ENCODE peak calls at places on chromosomes 2 and 18, in ten cellular contexts. F, G, W, D, K, L, P, E, O and J are unnamed samples. For H3K4me1, the result is how much of the 10 kb centered on the place peaks cover.

GRCh38 chr2:156565066-156565710 is 129.0 kb downstream of the GPD2 start:
- DNase-seq in L (peak), W (no peak), K (no peak), P (peak), D (no peak), F (no peak), G (no peak), E (no peak), O (no peak), J (no peak)

GRCh38 chr2:146927080-146927714 is 917.6 kb upstream of the ACVR2A start:
- DNase-seq in E (no peak), F (no peak), D (no peak), W (no peak), L (peak), K (peak), O (no peak), P (no peak), G (no peak), J (peak)

GRCh38 chr18:25278415-25278814 is 73.6 kb downstream of the ZNF521 start:
- DNase-seq in P (no peak), K (no peak), F (no peak), L (no peak), E (no peak), W (no peak), D (no peak), G (no peak), O (no peak), J (no peak)

GRCh38 chr2:237134831-237135230 is 49.1 kb downstream of the COPS8 start:
- DNase-seq in W (no peak), G (no peak), O (no peak), E (no peak), K (no peak), P (no peak), D (no peak), F (no peak), L (no peak), J (no peak)

GRCh38 chr2:203993560-203993959 is 57.0 kb downstream of the ICOS start:
- DNase-seq in K (no peak), L (no peak), P (no peak), W (no peak), O (no peak), G (no peak), E (no peak), D (no peak), F (no peak), J (no peak)

GRCh38 chr2:216354236-216354788 is 18.0 kb downstream of the MARCHF4 start:
- DNase-seq in G (no peak), K (no peak), D (no peak), L (peak), P (peak), E (no peak), O (no peak), W (no peak), F (no peak), J (no peak)

GRCh38 chr2:73343992-73344391 is 41.6 kb upstream of the ALMS1 start:
- DNase-seq in G (no peak), D (no peak), E (no peak), F (no peak), L (no peak), O (no peak), P (no peak), W (no peak), K (no peak), J (no peak)

GRCh38 chr2:8244634-8245033 is 437.2 kb upstream of the ID2 start:
- DNase-seq in D (no peak), G (no peak), W (no peak), O (no peak), E (no peak), K (no peak), F (peak), L (no peak), P (no peak), J (no peak)

GRCh38 chr2:60552851-60553495 is 481 bp downstream of the BCL11A start:
- DNase-seq in E (no peak), L (peak), K (peak), O (no peak), P (no peak), D (no peak), W (no peak), G (no peak), F (no peak), J (peak)

GRCh38 chr2:151465771-151466170 is 56.1 kb downstream of the RIF1 start:
- DNase-seq in P (no peak), L (no peak), G (no peak), E (no peak), D (no peak), F (no peak), K (no peak), O (no peak), W (no peak), J (no peak)

GRCh38 chr2:8448822-8449577 is 232.9 kb upstream of the ID2 start:
- DNase-seq in K (no peak), E (no peak), W (no peak), P (no peak), D (no peak), O (no peak), F (no peak), L (no peak), G (no peak), J (no peak)

GRCh38 chr2:173749315-173749714 is 215.9 kb downstream of the SP3 start:
- DNase-seq in F (no peak), D (peak), E (no peak), G (no peak), P (no peak), L (peak), W (no peak), O (no peak), K (no peak), J (peak)

GRCh38 chr2:20674974-20675679 is 8.2 kb downstream of the GDF7 start:
- DNase-seq in D (no peak), E (no peak), K (no peak), G (no peak), L (peak), F (no peak), O (peak), P (no peak), W (no peak), J (no peak)

GRCh38 chr2:234290671-234291070 is 206.2 kb downstream of the ARL4C start:
- DNase-seq in F (no peak), L (no peak), W (no peak), K (no peak), G (peak), O (no peak), D (no peak), P (no peak), E (no peak), J (no peak)

GRCh38 chr2:228917195-228917594 is 353.9 kb downstream of the PID1 start:
- DNase-seq in F (no peak), O (no peak), W (no peak), P (no peak), E (no peak), D (no peak), G (no peak), L (peak), K (no peak), J (no peak)

GRCh38 chr2:128414946-128415767 is 96.5 kb upstream of the HS6ST1 start:
- DNase-seq in L (no peak), E (no peak), D (no peak), W (no peak), G (no peak), F (peak), K (peak), O (no peak), P (no peak), J (no peak)

GRCh38 chr2:24301599-24301998 is 58.7 kb downstream of the ITSN2 start:
- DNase-seq in K (no peak), L (no peak), P (no peak), G (no peak), O (no peak), W (no peak), E (no peak), F (no peak), D (no peak), J (no peak)

GRCh38 chr2:151087377-151087776 is 174.3 kb downstream of the RBM43 start:
- DNase-seq in E (no peak), F (no peak), P (no peak), G (no peak), L (no peak), O (no peak), K (no peak), D (no peak), W (no peak), J (no peak)

GRCh38 chr18:44229693-44230108 is 451.0 kb upstream of the SETBP1 start:
- DNase-seq in G (no peak), E (no peak), O (peak), P (no peak), W (no peak), D (no peak), L (peak), F (peak), K (no peak), J (no peak)

GRCh38 chr2:20356042-20356441 is 5.4 kb upstream of the PUM2 start:
- DNase-seq in D (no peak), F (no peak), P (no peak), G (no peak), L (peak), W (peak), K (no peak), O (no peak), E (no peak), J (no peak)

GRCh38 chr2:149466635-149467034 is 120.9 kb downstream of the MMADHC start:
- DNase-seq in L (peak), E (no peak), D (no peak), O (no peak), P (no peak), F (no peak), K (no peak), W (no peak), G (no peak), J (no peak)

GRCh38 chr2:148582679-148583511 is 61.7 kb upstream of the EPC2 start:
- DNase-seq in W (no peak), G (no peak), O (no peak), E (no peak), P (no peak), F (no peak), D (no peak), L (no peak), K (no peak), J (no peak)

GRCh38 chr18:48612511-48612910 is 73.7 kb downstream of the CTIF start:
- DNase-seq in L (no peak), E (no peak), W (no peak), P (no peak), D (no peak), K (no peak), F (no peak), O (no peak), G (no peak), J (no peak)

GRCh38 chr18:63887424-63887823 is at the start of gene SERPINB2:
- DNase-seq in D (no peak), K (no peak), W (no peak), P (no peak), L (peak), E (no peak), F (no peak), G (no peak), O (no peak), J (no peak)

GRCh38 chr2:41496908-41497307 is 550.9 kb upstream of the PKDCC start:
- DNase-seq in G (no peak), L (no peak), O (no peak), F (no peak), E (peak), P (no peak), K (no peak), D (no peak), W (no peak), J (no peak)

GRCh38 chr2:176130153-176130916 is 830 bp downstream of the HOXD8 start:
- DNase-seq in W (no peak), K (peak), P (peak), O (no peak), E (peak), L (peak), F (peak), D (peak), G (no peak), J (no peak)

GRCh38 chr2:86300496-86300895 is 36.9 kb downstream of the REEP1 start:
- DNase-seq in O (no peak), G (no peak), K (no peak), F (peak), L (no peak), E (no peak), P (no peak), W (no peak), D (no peak), J (no peak)

GRCh38 chr2:68715353-68716041 is 19.1 kb upstream of the ARHGAP25 start:
- DNase-seq in E (peak), P (no peak), L (peak), W (peak), K (peak), G (peak), F (peak), O (no peak), D (peak), J (peak)

GRCh38 chr18:33652645-33653044 is 74.6 kb downstream of the ASXL3 start:
- DNase-seq in D (no peak), G (no peak), L (no peak), F (no peak), E (no peak), W (no peak), O (no peak), P (no peak), K (no peak), J (no peak)

GRCh38 chr2:157830696-157831570 is 45.2 kb downstream of the ACVR1 start:
- DNase-seq in L (peak), W (no peak), F (no peak), G (no peak), K (no peak), P (no peak), D (peak), O (peak), E (no peak), J (no peak)

GRCh38 chr2:147663964-147664363 is 180.9 kb upstream of the ACVR2A start:
- DNase-seq in P (no peak), O (no peak), F (no peak), K (no peak), W (no peak), G (peak), L (no peak), E (no peak), D (no peak), J (no peak)

GRCh38 chr2:218811382-218811781 is 20.2 kb downstream of the PRKAG3 start:
- DNase-seq in K (no peak), L (no peak), F (peak), W (no peak), P (no peak), O (no peak), E (no peak), G (no peak), D (no peak), J (no peak)

GRCh38 chr2:26914286-26914962 is 56.0 kb upstream of the MAPRE3 start:
- DNase-seq in W (no peak), D (no peak), O (no peak), K (peak), E (no peak), P (no peak), F (no peak), G (no peak), L (no peak), J (no peak)

GRCh38 chr2:160816916-160817315 is 323.3 kb upstream of the RBMS1 start:
- DNase-seq in F (no peak), G (no peak), D (no peak), O (no peak), K (no peak), L (no peak), P (no peak), W (no peak), E (no peak), J (no peak)

GRCh38 chr2:20148841-20149702 is 75.9 kb downstream of the SDC1 start:
- DNase-seq in F (no peak), O (no peak), W (no peak), L (peak), E (no peak), P (peak), G (no peak), K (no peak), D (no peak), J (peak)

DNA sequence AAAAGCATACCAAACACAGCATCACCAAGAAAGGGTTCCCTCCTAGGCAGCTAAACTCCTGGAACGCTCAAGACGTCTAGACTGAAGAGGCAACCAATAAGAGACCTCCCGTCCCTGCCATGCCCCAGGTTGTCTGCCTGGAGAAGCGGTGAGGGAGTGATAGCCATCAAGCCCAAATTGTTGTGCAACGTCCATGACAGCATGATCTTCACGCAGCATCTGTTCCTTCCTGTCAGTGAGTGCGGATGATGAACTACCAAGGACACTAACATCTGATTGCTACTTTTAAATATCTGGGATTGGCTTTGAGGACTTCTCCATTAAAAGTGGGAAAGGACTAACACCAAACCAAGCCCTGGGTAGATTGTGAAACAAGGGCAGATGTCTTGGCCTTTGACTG is 149.7 kb downstream of the TXNL1 start:
- DNase-seq in O (no peak), P (no peak), E (no peak), G (no peak), F (no peak), W (no peak), L (no peak), K (no peak), D (no peak), J (no peak)
- H3K4me1 ChIP-seq in O (under half), P (under half), E (under half), G (under half), F (under half), W (under half), L (under half), K (under half), D (under half), J (under half)

GRCh38 chr2:16181062-16181740 is 240.9 kb downstream of the MYCN start:
- DNase-seq in E (no peak), F (no peak), K (no peak), P (no peak), W (no peak), D (no peak), G (no peak), L (no peak), O (no peak), J (no peak)
- H3K4me1 ChIP-seq in E (under half), F (under half), K (under half), P (under half), W (under half), D (under half), G (under half), L (under half), O (under half), J (under half)

GRCh38 chr2:55048925-55049793 is 1.1 kb downstream of the RTN4 start:
- DNase-seq in L (peak), E (peak), D (peak), O (peak), W (peak), K (peak), F (peak), G (peak), P (peak), J (peak)
- H3K4me1 ChIP-seq in L (under half), E (under half), D (half or more), O (under half), W (under half), K (under half), F (under half), G (half or more), P (under half), J (under half)

GRCh38 chr2:11746807-11747459 is 501 bp downstream of the LPIN1 start:
- DNase-seq in G (no peak), O (no peak), P (no peak), D (no peak), L (peak), K (peak), F (no peak), E (no peak), W (no peak), J (peak)
- H3K4me1 ChIP-seq in G (half or more), O (half or more), P (under half), D (under half), L (under half), K (under half), F (half or more), E (half or more), W (under half), J (under half)

DNA sequence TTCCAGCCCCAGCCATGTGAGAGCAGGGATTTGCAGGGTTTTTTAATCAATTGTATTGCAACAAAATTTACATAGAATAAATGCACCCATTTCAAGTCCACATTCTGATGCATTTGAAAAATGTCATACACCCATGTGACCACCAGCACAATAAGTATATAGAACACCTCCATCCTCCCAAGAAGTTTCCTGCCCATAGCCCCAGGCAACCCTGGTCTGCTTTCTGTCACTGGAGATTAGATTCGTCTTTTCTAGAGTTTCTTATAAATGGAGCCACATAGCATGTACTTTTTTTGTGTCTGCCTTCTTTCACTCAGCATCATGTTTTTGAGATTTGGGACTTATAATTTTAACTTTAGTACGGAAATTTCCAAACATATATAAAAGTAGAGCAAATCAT is 127.2 kb upstream of the EPAS1 start:
- DNase-seq in D (no peak), F (no peak), P (no peak), G (no peak), K (no peak), O (no peak), L (no peak), W (no peak), E (no peak), J (peak)
- H3K4me1 ChIP-seq in D (half or more), F (under half), P (under half), G (under half), K (under half), O (under half), L (under half), W (under half), E (under half), J (under half)

DNA sequence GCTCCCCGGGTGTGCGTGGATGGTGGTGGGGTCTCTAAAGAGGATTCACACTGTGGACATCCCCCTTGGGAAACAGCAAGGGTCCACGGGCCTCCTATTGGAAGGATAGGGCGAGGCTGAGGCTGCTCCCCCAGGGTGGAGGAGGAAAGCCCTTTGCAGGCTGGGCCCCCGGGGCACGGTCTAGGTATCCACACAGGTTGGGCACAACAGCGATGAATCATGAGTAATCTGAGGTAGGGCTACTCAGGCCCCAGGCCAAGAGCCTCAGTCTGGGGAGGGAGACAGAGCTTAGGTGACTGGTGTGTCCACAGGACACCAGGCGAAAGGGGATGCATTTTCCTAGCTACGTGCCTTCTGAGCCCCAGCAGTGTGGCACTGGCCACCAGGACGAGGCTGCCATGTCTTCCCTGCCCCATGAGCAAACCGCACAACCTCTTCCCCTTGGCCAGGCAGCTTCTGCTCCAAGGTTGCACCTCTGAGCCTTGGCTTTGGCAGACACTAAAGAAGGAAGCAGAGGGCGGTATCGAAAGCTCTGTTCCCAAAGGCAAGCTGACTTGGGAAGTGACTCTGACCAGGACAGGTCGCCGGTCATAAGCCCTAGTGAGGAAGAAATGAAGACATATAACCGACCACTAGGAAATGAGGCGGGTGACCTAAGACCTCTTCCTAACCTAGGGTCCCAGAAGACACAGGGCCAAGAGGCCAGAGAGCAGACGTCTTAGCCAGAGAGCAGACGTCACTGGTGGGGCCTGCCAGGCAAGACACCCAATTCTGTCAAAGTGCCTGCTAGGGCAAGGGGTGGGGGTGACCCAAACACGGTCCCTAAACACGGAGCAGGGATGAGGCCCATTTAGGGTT is 14.6 kb upstream of the SEMA4C start:
- DNase-seq in E (no peak), P (no peak), D (no peak), F (no peak), L (no peak), K (no peak), O (no peak), G (no peak), W (no peak), J (no peak)
- H3K4me1 ChIP-seq in E (half or more), P (under half), D (under half), F (under half), L (under half), K (under half), O (under half), G (under half), W (under half), J (under half)